ENCODE peak calls at places on chromosomes 16 and 17, in six cellular contexts. R, B, F, I, K and E are unnamed samples.

GRCh38 chr16:275041-275621 is 613 bp downstream of the RGS11 start:
- DNase-seq in R (no peak), B (no peak), I (no peak), K (no peak), F (no peak), E (no peak)

GRCh38 chr16:89375686-89376085 is 114.7 kb downstream of the ANKRD11 start:
- DNase-seq in F (no peak), I (no peak), R (no peak), K (no peak), B (no peak), E (no peak)

GRCh38 chr17:22441776-22442175 is 749.5 kb downstream of the KCNJ18 start:
- DNase-seq in R (no peak), F (no peak), K (no peak), B (no peak), I (no peak), E (no peak)

GRCh38 chr16:31874354-31875111 is 926 bp downstream of the ZNF267 start:
- DNase-seq in B (peak), K (no peak), I (no peak), R (no peak), F (no peak), E (peak)

GRCh38 chr16:89949756-89950155 is 1.2 kb downstream of the DEF8 start:
- DNase-seq in F (no peak), K (no peak), B (no peak), I (no peak), R (no peak), E (no peak)

GRCh38 chr17:65071861-65072260 is 15.3 kb upstream of the GNA13 start:
- DNase-seq in K (no peak), I (no peak), B (no peak), F (no peak), R (no peak), E (no peak)

GRCh38 chr17:60353773-60354172 is 38.2 kb downstream of the USP32 start:
- DNase-seq in R (no peak), F (no peak), I (no peak), K (no peak), B (no peak), E (no peak)

GRCh38 chr17:74464730-74465377 is 1.6 kb upstream of the CD300A start:
- DNase-seq in F (no peak), I (no peak), R (no peak), B (no peak), K (no peak), E (no peak)

GRCh38 chr17:77440571-77440981 is 299.8 kb downstream of the SEC14L1 start:
- DNase-seq in I (no peak), K (no peak), B (no peak), F (no peak), R (peak), E (no peak)

GRCh38 chr17:43706235-43706634 is 44.5 kb upstream of the MEOX1 start:
- DNase-seq in F (no peak), B (no peak), I (no peak), R (no peak), K (no peak), E (no peak)

GRCh38 chr17:62780951-62781350 is 27.2 kb downstream of the MARCHF10 start:
- DNase-seq in F (no peak), B (no peak), R (no peak), I (no peak), K (no peak), E (peak)

GRCh38 chr16:2483160-2483559 is 8.2 kb downstream of the TBC1D24 start:
- DNase-seq in B (no peak), F (no peak), R (no peak), K (no peak), I (no peak), E (no peak)

GRCh38 chr17:67993153-67993997 is 2.9 kb downstream of the C17orf58 start:
- DNase-seq in I (peak), R (peak), B (peak), K (peak), F (peak), E (peak)

GRCh38 chr16:51984395-51984794 is 562.5 kb downstream of the TOX3 start:
- DNase-seq in F (no peak), B (no peak), I (no peak), R (no peak), K (no peak), E (no peak)

GRCh38 chr17:37273419-37274051 is 102.2 kb upstream of the C17orf78 start:
- DNase-seq in R (no peak), I (no peak), B (no peak), K (no peak), F (no peak), E (peak)

GRCh38 chr17:50258647-50259483 is 15.4 kb upstream of the TMEM92 start:
- DNase-seq in B (no peak), F (peak), R (peak), I (no peak), K (no peak), E (no peak)

GRCh38 chr16:46949216-46949892 is 24.1 kb downstream of the DNAJA2 start:
- DNase-seq in I (no peak), B (no peak), F (no peak), K (no peak), R (no peak), E (no peak)

GRCh38 chr16:65816556-65816955 is 549.9 kb upstream of the CDH5 start:
- DNase-seq in K (no peak), B (no peak), R (no peak), I (no peak), F (no peak), E (no peak)

GRCh38 chr16:284204-285120 is 1.5 kb downstream of the PDIA2 start:
- DNase-seq in R (no peak), F (no peak), B (no peak), K (no peak), I (no peak), E (no peak)

GRCh38 chr16:53666816-53667415 is 36.7 kb downstream of the RPGRIP1L start:
- DNase-seq in B (no peak), R (no peak), F (no peak), K (no peak), I (no peak), E (no peak)

GRCh38 chr17:1896243-1897163 is 66.7 kb downstream of the RPA1 start:
- DNase-seq in B (no peak), F (no peak), I (no peak), R (no peak), K (no peak), E (no peak)

GRCh38 chr17:1898872-1899271 is 69.1 kb downstream of the RPA1 start:
- DNase-seq in B (no peak), I (no peak), K (no peak), F (no peak), R (no peak), E (no peak)

GRCh38 chr17:1898332-1898731 is 68.5 kb downstream of the RPA1 start:
- DNase-seq in K (no peak), I (no peak), B (no peak), R (no peak), F (no peak), E (no peak)

GRCh38 chr17:1890758-1891450 is 61.1 kb downstream of the RPA1 start:
- DNase-seq in F (no peak), B (no peak), K (no peak), R (no peak), I (no peak), E (no peak)

DNA sequence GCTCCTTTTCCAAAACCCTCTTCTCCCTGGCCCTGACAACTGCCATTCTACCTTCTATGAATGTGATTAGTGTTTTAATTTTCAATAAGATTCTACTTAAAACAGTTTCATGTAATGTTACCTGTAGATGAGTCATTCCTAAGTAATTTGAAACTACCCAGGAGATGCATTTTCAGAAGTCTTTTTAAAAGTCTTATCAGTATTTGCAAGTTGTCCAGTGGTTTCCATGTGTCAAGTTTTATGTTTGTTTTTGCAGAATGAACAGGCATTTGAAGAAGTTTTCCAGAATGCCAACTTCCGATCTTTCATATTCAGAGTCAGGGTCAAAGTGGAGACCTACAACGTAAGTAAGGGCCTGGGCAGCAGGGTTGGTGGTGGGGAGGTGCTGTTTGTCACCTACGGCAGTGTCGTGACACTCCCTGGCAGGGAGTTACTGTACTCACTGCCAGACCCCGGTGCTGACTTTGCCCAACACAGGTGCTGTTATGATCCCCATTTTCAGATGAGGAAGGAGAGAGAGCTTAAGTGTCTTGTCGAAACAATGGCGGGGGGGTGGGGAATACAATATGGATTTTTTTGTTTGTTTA is 65.0 kb downstream of the RPA1 start:
- DNase-seq in K (no peak), B (no peak), I (no peak), R (no peak), F (no peak), E (no peak)
- TF ChIP-seq CTCF in K (no peak), B (no peak), I (no peak), R (no peak), F (no peak), E (no peak)

DNA sequence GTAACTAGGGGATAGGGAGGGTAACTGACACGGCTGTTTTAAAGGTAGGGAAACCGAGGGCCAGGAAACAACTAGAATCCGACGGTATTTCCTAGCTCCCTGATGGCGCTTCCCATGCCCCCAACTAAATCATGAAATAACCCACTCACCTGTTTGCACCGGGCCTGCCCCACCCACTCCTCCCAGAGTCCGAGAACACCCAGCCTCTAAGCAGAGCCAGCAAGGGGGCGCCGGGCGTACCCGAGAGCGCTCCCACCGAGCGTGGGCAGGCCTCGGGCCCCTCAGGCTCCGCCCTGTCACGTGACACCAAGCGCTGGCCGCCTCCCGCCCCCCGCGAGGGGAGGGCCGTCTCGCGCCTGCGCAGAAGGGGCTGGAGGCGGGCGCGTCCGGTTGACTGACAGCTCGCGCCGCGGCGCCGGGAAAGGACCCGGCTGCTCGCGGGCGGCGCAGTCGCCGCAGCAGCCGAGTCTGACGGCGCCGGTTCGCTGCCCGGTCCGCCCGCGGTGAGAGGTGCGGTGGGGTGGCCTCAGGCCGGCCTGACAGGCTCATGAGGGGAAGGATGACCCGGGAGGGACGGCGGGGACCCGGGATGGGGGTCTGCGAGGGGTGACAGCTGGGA is at the start of gene KIAA0513:
- DNase-seq in F (peak), I (peak), B (peak), K (peak), R (peak), E (peak)
- TF ChIP-seq CTCF in F (no peak), I (peak), B (peak), K (peak), R (no peak), E (no peak)

DNA sequence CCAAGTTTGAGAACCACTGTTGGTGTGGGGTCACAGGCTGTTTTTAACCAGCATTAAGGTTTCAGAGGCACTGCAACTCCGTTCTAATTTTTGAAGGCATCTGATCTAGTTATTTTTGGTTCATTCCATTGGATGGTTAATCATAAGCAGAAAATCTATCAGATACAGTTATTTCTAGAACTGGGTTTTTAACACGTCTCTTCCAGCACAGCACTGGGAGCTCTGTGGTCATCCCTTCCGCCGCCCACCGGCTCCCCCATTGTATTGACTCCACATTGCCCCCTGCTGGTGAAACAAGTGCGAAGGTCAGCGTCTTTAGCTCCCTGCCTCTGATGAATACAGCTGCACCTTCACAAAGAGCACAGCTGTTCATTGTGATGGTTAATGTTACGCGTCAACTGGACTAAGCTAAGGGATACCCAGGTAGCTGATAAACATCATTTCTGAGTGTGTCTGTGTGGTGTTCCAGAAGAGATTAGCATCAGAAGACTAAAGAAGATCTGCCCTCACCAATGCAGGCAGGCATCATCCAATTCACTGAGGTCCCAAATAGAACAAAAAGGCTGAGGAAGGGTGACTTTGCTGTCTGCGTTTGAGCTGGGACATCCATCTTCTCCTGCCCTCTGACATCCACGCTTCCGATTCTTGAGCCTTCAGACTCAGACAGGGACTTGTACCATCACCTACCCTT is 8.5 kb downstream of the CCL18 start:
- DNase-seq in I (no peak), F (no peak), B (peak), K (peak), R (peak), E (peak)
- TF ChIP-seq CTCF in I (peak), F (peak), B (peak), K (peak), R (peak), E (peak)

DNA sequence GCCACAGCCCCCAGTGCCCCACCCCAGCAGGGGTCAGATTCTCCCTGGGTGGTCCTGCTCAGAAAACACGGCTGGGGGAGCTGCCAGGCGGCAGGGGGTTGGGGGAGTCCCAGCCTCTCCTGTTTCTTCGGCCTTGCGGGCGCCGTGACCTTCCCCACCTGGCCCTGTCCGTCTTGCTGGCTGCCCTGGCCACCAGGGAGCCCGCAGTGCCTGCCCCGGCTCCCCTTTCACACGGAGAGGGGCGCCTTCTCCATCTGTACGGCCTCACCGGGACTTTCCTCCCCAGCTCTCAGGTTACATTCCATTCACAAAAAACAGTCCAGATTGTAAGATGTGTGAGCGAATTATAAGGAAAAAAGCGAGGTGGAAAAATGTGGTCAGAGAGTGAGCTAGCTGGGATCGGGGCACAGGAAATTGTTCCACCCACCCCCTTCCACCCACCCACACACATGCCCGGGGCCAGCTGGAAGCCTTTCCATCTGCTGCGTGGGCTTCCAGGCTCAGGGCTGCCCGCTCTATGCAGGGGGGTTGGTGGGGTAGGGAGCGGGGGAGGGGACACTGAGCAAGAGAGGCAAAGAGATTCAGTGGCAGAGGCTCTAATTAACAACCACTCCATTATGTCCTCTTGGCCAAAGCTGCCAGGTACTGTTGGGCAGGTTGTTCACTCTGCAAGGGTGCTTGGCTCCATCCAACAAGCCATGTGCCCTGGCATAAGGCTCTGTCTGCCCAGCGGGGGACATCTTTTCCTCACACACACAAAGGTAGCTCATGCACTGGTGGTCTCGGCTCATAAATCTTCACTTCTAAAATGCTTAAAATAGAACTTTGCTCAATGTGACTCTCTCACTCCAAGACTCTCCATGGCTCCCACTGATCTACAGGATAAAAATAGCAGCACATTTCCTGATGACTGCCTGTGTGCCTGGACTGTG is 14.7 kb upstream of the CIBAR2 start:
- DNase-seq in I (no peak), K (no peak), R (no peak), B (peak), F (no peak), E (peak)
- TF ChIP-seq CTCF in I (no peak), K (no peak), R (no peak), B (peak), F (no peak), E (no peak)